ENCODE peak calls at places on chromosomes 13 and 19, in seven cellular contexts. O is mucosa of descending colon; E is OCI-M1; I is Calu3; G is stimulated activated CD4-positive, alpha-beta T cell treated with anti-CD3 and anti-CD28 coated beads, TNF-alpha, amount 100 ng/mL, for 48 hours; V is activated CD4-positive, alpha-beta T cell treated with anti-CD3 and anti-CD28 coated beads, Interleukin-2, amount 10 ng/mL, durations not matched to agents 7 days and 5 days; S is ascending aorta. B is an unnamed sample.

GRCh38 chr19:14118165-14119051 is 846 bp upstream of the PRKACA start:
- DNase-seq in O (peak), E (peak), I (no peak), S (peak), V (peak), G (no peak), B (no peak)

GRCh38 chr13:21670006-21670882 is 629 bp upstream of the FGF9 start:
- DNase-seq in E (peak), O (peak), I (peak), S (no peak), G (no peak), V (peak), B (no peak)

GRCh38 chr13:50268500-50268899 is 253.3 kb downstream of the KCNRG start:
- DNase-seq in S (no peak), V (no peak), G (no peak), E (peak), O (no peak), I (no peak), B (no peak)

GRCh38 chr13:46668302-46668720 is 115.3 kb downstream of the LRCH1 start:
- DNase-seq in O (peak), G (no peak), E (peak), I (no peak), V (peak), S (no peak), B (no peak)

GRCh38 chr19:23093832-23094231 is 23.0 kb upstream of the ZNF730 start:
- DNase-seq in I (no peak), G (no peak), V (no peak), O (no peak), S (no peak), E (no peak), B (no peak)

GRCh38 chr19:14871619-14872230 is 14.2 kb downstream of the OR7A17 start:
- DNase-seq in E (peak), V (no peak), G (no peak), I (no peak), S (no peak), O (no peak), B (no peak)

GRCh38 chr13:106533101-106533939 is 2.1 kb downstream of the EFNB2 start:
- DNase-seq in I (peak), E (peak), G (no peak), O (peak), V (no peak), S (peak), B (peak)

GRCh38 chr13:20528451-20528850 is 2.8 kb upstream of the CRYL1 start:
- DNase-seq in G (no peak), V (no peak), S (no peak), I (no peak), O (no peak), E (no peak), B (no peak)

GRCh38 chr19:50328257-50329145 is 676 bp downstream of the KCNC3 start:
- DNase-seq in I (peak), E (no peak), G (no peak), S (no peak), O (peak), V (no peak), B (no peak)

GRCh38 chr13:90105276-90105675 is 1242.2 kb upstream of the MIR17HG start:
- DNase-seq in E (no peak), G (no peak), S (no peak), V (no peak), I (no peak), O (no peak), B (no peak)

GRCh38 chr13:33158830-33159229 is 126.7 kb downstream of the STARD13 start:
- DNase-seq in G (no peak), I (no peak), S (no peak), O (no peak), V (no peak), E (peak), B (no peak)

GRCh38 chr13:34208326-34208725 is 390.4 kb downstream of the RFC3 start:
- DNase-seq in E (peak), S (no peak), G (no peak), I (no peak), V (no peak), O (no peak), B (no peak)

GRCh38 chr19:38816131-38816750 is 3.5 kb upstream of the LGALS4 start:
- DNase-seq in G (no peak), I (no peak), V (no peak), E (no peak), O (no peak), S (no peak), B (no peak)

GRCh38 chr19:14410775-14411134 is 8.4 kb downstream of the DDX39A start:
- DNase-seq in E (no peak), I (no peak), V (no peak), G (no peak), S (no peak), O (no peak), B (no peak)

GRCh38 chr13:30022256-30022655 is 171.8 kb upstream of the UBL3 start:
- DNase-seq in S (no peak), E (no peak), I (no peak), O (no peak), G (no peak), V (no peak), B (no peak)

GRCh38 chr19:6963259-6963852 is 57.9 kb downstream of the MBD3L2B start:
- DNase-seq in G (no peak), I (no peak), V (no peak), O (no peak), S (no peak), E (no peak), B (no peak)

GRCh38 chr13:30333601-30334000 is 26.2 kb upstream of the KATNAL1 start:
- DNase-seq in O (no peak), I (no peak), V (no peak), S (no peak), G (no peak), E (no peak), B (no peak)

GRCh38 chr13:21661510-21661909 is 9.4 kb upstream of the FGF9 start:
- DNase-seq in G (no peak), S (no peak), I (no peak), O (no peak), V (no peak), E (no peak), B (no peak)

GRCh38 chr19:2969104-2969504 is 8.3 kb upstream of the TLE6 start:
- DNase-seq in S (no peak), G (no peak), O (no peak), E (no peak), V (no peak), I (no peak), B (no peak)

GRCh38 chr19:3096267-3096901 is 2.2 kb downstream of the GNA11 start:
- DNase-seq in I (no peak), S (no peak), G (no peak), E (no peak), V (no peak), O (peak), B (no peak)

GRCh38 chr19:47005873-47006272 is 13.8 kb upstream of the NPAS1 start:
- DNase-seq in E (peak), V (peak), I (peak), O (no peak), S (no peak), G (peak), B (no peak)

GRCh38 chr19:39303373-39304184 is 7.4 kb downstream of the IFNL1 start:
- DNase-seq in I (no peak), O (no peak), E (no peak), V (no peak), G (no peak), S (no peak), B (no peak)

GRCh38 chr13:76609643-76610042 is 276.6 kb downstream of the KCTD12 start:
- DNase-seq in V (no peak), E (no peak), S (no peak), G (no peak), I (no peak), O (no peak), B (no peak)

GRCh38 chr19:56273563-56274117 is 1.1 kb downstream of the EDDM13 start:
- DNase-seq in O (no peak), G (no peak), I (no peak), V (no peak), S (no peak), E (no peak), B (no peak)

GRCh38 chr13:46530084-46530935 is 22.7 kb upstream of the LRCH1 start:
- DNase-seq in G (no peak), I (no peak), O (no peak), V (no peak), S (no peak), E (peak), B (no peak)

GRCh38 chr13:102702965-102703720 is 8.3 kb upstream of the METTL21C start:
- DNase-seq in I (no peak), V (no peak), G (no peak), O (no peak), S (no peak), E (no peak), B (no peak)

GRCh38 chr19:42325896-42326771 is 699 bp downstream of the MEGF8 start:
- DNase-seq in I (peak), E (peak), S (no peak), V (peak), O (peak), G (no peak), B (no peak)

GRCh38 chr19:6875218-6875617 is 12.2 kb upstream of the ADGRE1 start:
- DNase-seq in O (no peak), S (no peak), V (no peak), E (no peak), G (no peak), I (no peak), B (no peak)

B was measured in epithelial cell of proximal tubule.